ENCODE peak calls at places on chromosome 21, in four cellular contexts. M, L, Q and A are unnamed samples.
A peak's percentile ranks its signal among the peaks of the same experiment; 100 is the strongest.

GRCh38 chr21:17798796-17799195 is 20.4 kb downstream of the C21orf91 start:
- DNase-seq in Q (no peak), L (no peak), M (no peak), A (no peak)

GRCh38 chr21:38716088-38716487 is 89.6 kb upstream of the ETS2 start:
- DNase-seq in L (no peak), Q (no peak), M (no peak), A (no peak)

GRCh38 chr21:23968722-23969647 is 1638.3 kb downstream of the MRPL39 start:
- DNase-seq in M (peak; percentile 7), Q (no peak), L (no peak), A (peak; percentile 17)

GRCh38 chr21:31557956-31558838 is 101.3 kb upstream of the SOD1 start:
- DNase-seq in L (no peak), M (no peak), Q (no peak), A (no peak)

GRCh38 chr21:26389971-26390641 is 183.0 kb downstream of the CYYR1 start:
- DNase-seq in L (peak; percentile 34), M (no peak), Q (no peak), A (peak; percentile 61)

GRCh38 chr21:32728455-32729237 is 833 bp upstream of the SYNJ1 start:
- DNase-seq in Q (no peak), M (no peak), L (no peak), A (no peak)

GRCh38 chr21:39120876-39121599 is 62.2 kb downstream of the PSMG1 start:
- DNase-seq in Q (no peak), L (no peak), M (no peak), A (no peak)

GRCh38 chr21:32514275-32515055 is 70.9 kb downstream of the TCP10L start:
- DNase-seq in M (no peak), Q (no peak), L (no peak), A (no peak)

GRCh38 chr21:19198801-19199200 is 795.2 kb upstream of the TMPRSS15 start:
- DNase-seq in L (no peak), Q (no peak), M (no peak), A (no peak)

GRCh38 chr21:19461481-19462205 is 1058.1 kb upstream of the TMPRSS15 start:
- DNase-seq in Q (no peak), M (no peak), L (no peak), A (no peak)

GRCh38 chr21:46618738-46619369 is 14.0 kb upstream of the S100B start:
- DNase-seq in L (no peak), M (no peak), Q (no peak), A (no peak)

GRCh38 chr21:46667735-46668380 is 32.4 kb downstream of the PRMT2 start:
- DNase-seq in L (no peak), Q (no peak), M (no peak), A (peak; percentile 27)

GRCh38 chr21:39204134-39204533 is 20.9 kb upstream of the PSMG1 start:
- DNase-seq in L (no peak), M (no peak), Q (no peak), A (no peak)

GRCh38 chr21:37915516-37915915 is 741 bp downstream of the KCNJ6 start:
- DNase-seq in Q (no peak), L (no peak), M (no peak), A (no peak)

GRCh38 chr21:39660596-39660995 is 47.9 kb downstream of the B3GALT5 start:
- DNase-seq in M (peak; percentile 73), L (no peak), Q (peak; percentile 72), A (peak; percentile 64)

GRCh38 chr21:17925900-17926299 is 106.7 kb upstream of the C21orf91 start:
- DNase-seq in Q (no peak), M (no peak), L (no peak), A (peak; percentile 47)

GRCh38 chr21:38938343-38938742 is 132.6 kb downstream of the ETS2 start:
- DNase-seq in L (no peak), M (no peak), Q (no peak), A (no peak)

GRCh38 chr21:38042246-38042645 is 126.0 kb upstream of the KCNJ6 start:
- DNase-seq in Q (no peak), L (no peak), M (no peak), A (no peak)

GRCh38 chr21:26795866-26796329 is 49.3 kb downstream of the ADAMTS1 start:
- DNase-seq in Q (no peak), L (no peak), M (peak; percentile 96), A (peak; percentile 99)

GRCh38 chr21:31346256-31346821 is 2.3 kb upstream of the TIAM1 start:
- DNase-seq in Q (no peak), M (no peak), L (no peak), A (no peak)

GRCh38 chr21:16069713-16070112 is 339.9 kb downstream of the USP25 start:
- DNase-seq in M (no peak), L (no peak), Q (no peak), A (peak; percentile 71)

GRCh38 chr21:16071082-16071481 is 341.3 kb downstream of the USP25 start:
- DNase-seq in L (no peak), M (no peak), Q (no peak), A (peak; percentile 69)

GRCh38 chr21:16072176-16072575 is 342.4 kb downstream of the USP25 start:
- DNase-seq in Q (no peak), L (no peak), M (no peak), A (peak; percentile 34)

GRCh38 chr21:16071761-16072160 is 342.0 kb downstream of the USP25 start:
- DNase-seq in L (no peak), Q (no peak), M (no peak), A (no peak)

GRCh38 chr21:16070207-16070651 is 340.4 kb downstream of the USP25 start:
- DNase-seq in Q (no peak), L (no peak), M (no peak), A (peak; percentile 48)
- H3K4me3 ChIP-seq in Q (peak overlapping the region; percentile 35), L (no peak overlapping the region), M (no peak overlapping the region), A (peak overlapping the region; percentile 50)

GRCh38 chr21:43825610-43825935 is 36.2 kb downstream of the RRP1 start:
- DNase-seq in Q (no peak), L (no peak), M (no peak), A (no peak)

GRCh38 chr21:43824883-43825609 is 35.7 kb downstream of the RRP1 start:
- DNase-seq in M (no peak), L (no peak), Q (no peak), A (no peak)

GRCh38 chr21:43827015-43827611 is 37.7 kb downstream of the RRP1 start:
- DNase-seq in Q (no peak), M (no peak), L (peak; percentile 27), A (peak; percentile 78)

GRCh38 chr21:43826623-43826974 is 37.2 kb downstream of the RRP1 start:
- DNase-seq in L (no peak), Q (no peak), M (no peak), A (no peak)

DNA sequence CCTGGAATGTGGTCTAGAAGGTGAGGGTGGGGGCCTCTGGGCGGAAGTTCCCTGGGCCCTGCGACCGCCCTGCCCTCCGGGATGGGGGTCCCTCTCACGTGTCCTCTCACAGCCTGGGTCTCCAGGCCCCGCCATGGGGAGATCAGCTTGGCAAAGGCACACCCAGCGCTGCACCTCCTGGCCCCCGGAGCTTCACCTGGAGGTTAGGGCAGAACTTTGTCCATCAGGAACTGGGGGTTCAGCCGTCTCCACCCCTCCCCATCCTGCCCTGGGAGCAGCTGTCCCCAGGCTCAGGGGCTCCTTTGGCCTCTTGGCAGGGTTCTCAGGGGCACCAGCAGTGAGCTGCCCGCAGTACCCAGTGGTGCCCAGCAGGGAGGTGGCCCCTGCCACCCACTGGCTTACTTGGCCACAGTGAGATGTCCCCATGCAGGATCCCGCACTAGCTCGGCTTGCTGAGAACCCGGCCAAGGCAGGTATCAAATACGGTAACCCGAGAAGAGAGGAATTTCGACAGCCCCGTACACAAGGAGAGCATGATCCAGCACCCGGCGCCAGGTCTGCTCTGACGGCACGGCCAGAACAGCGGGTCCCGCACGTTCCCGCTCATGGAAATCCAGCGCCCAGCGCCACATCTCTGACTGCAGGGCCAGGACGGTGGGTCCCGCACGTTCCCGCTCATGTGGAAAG is 36.7 kb downstream of the RRP1 start:
- DNase-seq in Q (no peak), L (no peak), M (no peak), A (no peak)
- TF ChIP-seq CTCF in Q (no peak), L (no peak), M (no peak), A (no peak)

GRCh38 chr21:45555251-45555556 is 13.0 kb upstream of the SLC19A1 start:
- DNase-seq in M (no peak), Q (no peak), L (no peak), A (peak; percentile 35)

GRCh38 chr21:45556645-45557601 is 14.7 kb upstream of the SLC19A1 start:
- DNase-seq in Q (no peak), L (no peak), M (no peak), A (peak; percentile 47)

GRCh38 chr21:45555557-45556301 is 13.5 kb upstream of the SLC19A1 start:
- DNase-seq in M (peak; percentile 44), Q (peak; percentile 66), L (peak; percentile 88), A (peak; percentile 81)

GRCh38 chr21:45557611-45558043 is 15.4 kb upstream of the SLC19A1 start:
- DNase-seq in L (no peak), M (no peak), Q (no peak), A (no peak)

GRCh38 chr21:45556302-45556644 is 14.0 kb upstream of the SLC19A1 start:
- DNase-seq in L (no peak), Q (no peak), M (no peak), A (no peak)
- H3K4me3 ChIP-seq in L (peak overlapping the region; percentile 47), Q (no peak overlapping the region), M (peak overlapping the region; percentile 60), A (no peak overlapping the region)

GRCh38 chr21:36156339-36156814 is 247 bp upstream of the DOP1B start:
- DNase-seq in Q (peak; percentile 99), M (peak; percentile 99), L (peak; percentile 97), A (peak; percentile 98)
- TF ChIP-seq CTCF in Q (no peak), M (no peak), L (no peak), A (no peak)

GRCh38 chr21:34132202-34132601 is 58.8 kb downstream of the MRPS6 start:
- DNase-seq in Q (no peak), M (no peak), L (no peak), A (no peak)

GRCh38 chr21:34129039-34129891 is 55.9 kb downstream of the MRPS6 start:
- DNase-seq in M (peak; percentile 78), Q (no peak), L (no peak), A (peak; percentile 91)

GRCh38 chr21:34131586-34131985 is 58.2 kb downstream of the MRPS6 start:
- DNase-seq in Q (no peak), L (no peak), M (no peak), A (no peak)

GRCh38 chr21:34129971-34130597 is 56.7 kb downstream of the MRPS6 start:
- DNase-seq in Q (no peak), M (no peak), L (no peak), A (peak; percentile 11)

GRCh38 chr21:34130598-34130985 is 57.2 kb downstream of the MRPS6 start:
- DNase-seq in L (no peak), Q (no peak), M (no peak), A (no peak)
- H3K4me3 ChIP-seq in L (no peak overlapping the region), Q (no peak overlapping the region), M (no peak overlapping the region), A (no peak overlapping the region)

GRCh38 chr21:21230672-21231071 is 232.5 kb downstream of the NCAM2 start:
- DNase-seq in Q (no peak), M (no peak), L (no peak), A (peak; percentile 19)

GRCh38 chr21:21236981-21237380 is 238.8 kb downstream of the NCAM2 start:
- DNase-seq in Q (no peak), M (no peak), L (no peak), A (no peak)

GRCh38 chr21:21226472-21226871 is 228.3 kb downstream of the NCAM2 start:
- DNase-seq in L (no peak), Q (no peak), M (no peak), A (peak; percentile 4)

DNA sequence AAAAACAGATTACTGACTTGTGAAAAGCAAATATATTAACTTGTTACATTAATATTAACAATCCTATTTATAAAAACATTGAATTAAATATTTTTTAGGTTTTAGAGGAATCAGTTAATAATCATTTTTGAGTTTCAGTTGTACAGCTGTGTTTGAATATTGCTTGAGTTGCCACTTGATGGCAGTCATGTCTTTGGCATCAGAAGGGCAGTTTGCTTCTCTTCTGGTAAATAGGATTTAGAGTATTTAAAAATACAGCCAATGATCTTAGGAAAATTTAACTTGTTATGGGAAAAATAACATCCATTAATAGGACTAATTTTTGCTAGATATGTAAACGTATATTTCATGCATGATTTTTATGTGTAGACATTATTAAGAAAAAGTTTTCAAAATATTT is 234.1 kb downstream of the NCAM2 start:
- DNase-seq in L (no peak), Q (no peak), M (peak; percentile 29), A (peak; percentile 69)
- TF ChIP-seq CTCF in L (no peak), Q (no peak), M (peak; percentile 70), A (peak; percentile 57)